ENCODE peak calls at places on chromosome 13, in nine cellular contexts. One of them, this sample, is unnamed.
A peak's percentile ranks its signal among the peaks of the same experiment; 100 is the strongest.

GRCh38 chr13:19664481-19665230 is 31.2 kb downstream of the MPHOSPH8 start:
- DNase-seq in ovary: no peak
- DNase-seq in sigmoid colon: no peak
- DNase-seq in Peyer's patch: no peak
- DNase-seq in effector memory CD4-positive, alpha-beta T cell: no peak
- DNase-seq in mammary epithelial cell: no peak
- DNase-seq in uterus: no peak
- DNase-seq in SJSA1: no peak
- DNase-seq in fibroblast of lung: no peak
- DNase-seq in this sample: no peak

GRCh38 chr13:29800687-29801086 is 49.7 kb downstream of the UBL3 start:
- DNase-seq in ovary: no peak
- DNase-seq in sigmoid colon: no peak
- DNase-seq in Peyer's patch: no peak
- DNase-seq in effector memory CD4-positive, alpha-beta T cell: no peak
- DNase-seq in mammary epithelial cell: no peak
- DNase-seq in uterus: no peak
- DNase-seq in SJSA1: no peak
- DNase-seq in fibroblast of lung: no peak
- DNase-seq in this sample: no peak

GRCh38 chr13:108621421-108621820 is 8.0 kb upstream of the MYO16 start:
- DNase-seq in ovary: no peak
- DNase-seq in sigmoid colon: no peak
- DNase-seq in Peyer's patch: no peak
- DNase-seq in effector memory CD4-positive, alpha-beta T cell: no peak
- DNase-seq in mammary epithelial cell: no peak
- DNase-seq in uterus: no peak
- DNase-seq in SJSA1: no peak
- DNase-seq in fibroblast of lung: no peak
- DNase-seq in this sample: no peak

GRCh38 chr13:109344552-109345157 is 441.7 kb downstream of the IRS2 start:
- DNase-seq in ovary: no peak
- DNase-seq in sigmoid colon: no peak
- DNase-seq in Peyer's patch: no peak
- DNase-seq in effector memory CD4-positive, alpha-beta T cell: no peak
- DNase-seq in mammary epithelial cell: peak; percentile 27
- DNase-seq in uterus: no peak
- DNase-seq in SJSA1: peak; percentile 94
- DNase-seq in fibroblast of lung: peak; percentile 86
- DNase-seq in this sample: peak; percentile 18

GRCh38 chr13:45205124-45205523 is 4.3 kb upstream of the KCTD4 start:
- DNase-seq in ovary: no peak
- DNase-seq in sigmoid colon: no peak
- DNase-seq in Peyer's patch: no peak
- DNase-seq in effector memory CD4-positive, alpha-beta T cell: no peak
- DNase-seq in mammary epithelial cell: no peak
- DNase-seq in uterus: no peak
- DNase-seq in SJSA1: no peak
- DNase-seq in fibroblast of lung: no peak
- DNase-seq in this sample: no peak

GRCh38 chr13:32538234-32538620 is 368 bp downstream of the N4BP2L2 start:
- DNase-seq in ovary: no peak
- DNase-seq in sigmoid colon: peak; percentile 70
- DNase-seq in Peyer's patch: no peak
- DNase-seq in effector memory CD4-positive, alpha-beta T cell: no peak
- DNase-seq in mammary epithelial cell: peak; percentile 66
- DNase-seq in uterus: no peak
- DNase-seq in SJSA1: peak; percentile 44
- DNase-seq in fibroblast of lung: peak; percentile 50
- DNase-seq in this sample: no peak

GRCh38 chr13:40617801-40618356 is 48.6 kb downstream of the FOXO1 start:
- DNase-seq in ovary: no peak
- DNase-seq in sigmoid colon: no peak
- DNase-seq in Peyer's patch: no peak
- DNase-seq in effector memory CD4-positive, alpha-beta T cell: no peak
- DNase-seq in mammary epithelial cell: no peak
- DNase-seq in uterus: peak; percentile 49
- DNase-seq in SJSA1: no peak
- DNase-seq in fibroblast of lung: no peak
- DNase-seq in this sample: no peak

GRCh38 chr13:34161829-34162544 is 344.0 kb downstream of the RFC3 start:
- DNase-seq in ovary: no peak
- DNase-seq in sigmoid colon: no peak
- DNase-seq in Peyer's patch: no peak
- DNase-seq in effector memory CD4-positive, alpha-beta T cell: no peak
- DNase-seq in mammary epithelial cell: no peak
- DNase-seq in uterus: no peak
- DNase-seq in SJSA1: no peak
- DNase-seq in fibroblast of lung: peak; percentile 90
- DNase-seq in this sample: no peak

GRCh38 chr13:23969672-23970071 is 72.4 kb upstream of the C1QTNF9B start:
- DNase-seq in ovary: no peak
- DNase-seq in sigmoid colon: no peak
- DNase-seq in Peyer's patch: no peak
- DNase-seq in effector memory CD4-positive, alpha-beta T cell: no peak
- DNase-seq in mammary epithelial cell: no peak
- DNase-seq in uterus: no peak
- DNase-seq in SJSA1: no peak
- DNase-seq in fibroblast of lung: peak; percentile 48
- DNase-seq in this sample: no peak

GRCh38 chr13:21326155-21327030 is 132.7 kb downstream of the ZDHHC20 start:
- DNase-seq in ovary: peak; percentile 30
- DNase-seq in sigmoid colon: peak; percentile 72
- DNase-seq in Peyer's patch: no peak
- DNase-seq in effector memory CD4-positive, alpha-beta T cell: no peak
- DNase-seq in mammary epithelial cell: peak; percentile 25
- DNase-seq in uterus: peak; percentile 24
- DNase-seq in SJSA1: no peak
- DNase-seq in fibroblast of lung: peak; percentile 46
- DNase-seq in this sample: no peak

GRCh38 chr13:32409561-32410440 is 18.1 kb downstream of the N4BP2L1 start:
- DNase-seq in ovary: peak; percentile 76
- DNase-seq in sigmoid colon: peak; percentile 79
- DNase-seq in Peyer's patch: no peak
- DNase-seq in effector memory CD4-positive, alpha-beta T cell: no peak
- DNase-seq in mammary epithelial cell: no peak
- DNase-seq in uterus: peak; percentile 59
- DNase-seq in SJSA1: no peak
- DNase-seq in fibroblast of lung: peak; percentile 79
- DNase-seq in this sample: no peak

GRCh38 chr13:110684388-110685056 is 21.4 kb downstream of the CARS2 start:
- DNase-seq in ovary: no peak
- DNase-seq in sigmoid colon: no peak
- DNase-seq in Peyer's patch: no peak
- DNase-seq in effector memory CD4-positive, alpha-beta T cell: no peak
- DNase-seq in mammary epithelial cell: no peak
- DNase-seq in uterus: peak; percentile 12
- DNase-seq in SJSA1: peak; percentile 66
- DNase-seq in fibroblast of lung: no peak
- DNase-seq in this sample: no peak

GRCh38 chr13:25292301-25292700 is 5.0 kb upstream of the MTMR6 start:
- DNase-seq in ovary: no peak
- DNase-seq in sigmoid colon: no peak
- DNase-seq in Peyer's patch: no peak
- DNase-seq in effector memory CD4-positive, alpha-beta T cell: no peak
- DNase-seq in mammary epithelial cell: peak; percentile 25
- DNase-seq in uterus: no peak
- DNase-seq in SJSA1: no peak
- DNase-seq in fibroblast of lung: peak; percentile 19
- DNase-seq in this sample: peak; percentile 35

GRCh38 chr13:96996097-96996496 is 1.8 kb upstream of the OXGR1 start:
- DNase-seq in ovary: no peak
- DNase-seq in sigmoid colon: no peak
- DNase-seq in Peyer's patch: no peak
- DNase-seq in effector memory CD4-positive, alpha-beta T cell: no peak
- DNase-seq in mammary epithelial cell: no peak
- DNase-seq in uterus: no peak
- DNase-seq in SJSA1: no peak
- DNase-seq in fibroblast of lung: no peak
- DNase-seq in this sample: no peak

GRCh38 chr13:96994030-96994848 is at the start of gene OXGR1:
- DNase-seq in ovary: no peak
- DNase-seq in sigmoid colon: no peak
- DNase-seq in Peyer's patch: peak; percentile 53
- DNase-seq in effector memory CD4-positive, alpha-beta T cell: no peak
- DNase-seq in mammary epithelial cell: no peak
- DNase-seq in uterus: no peak
- DNase-seq in SJSA1: no peak
- DNase-seq in fibroblast of lung: no peak
- DNase-seq in this sample: no peak

GRCh38 chr13:96996886-96997285 is 2.6 kb upstream of the OXGR1 start:
- DNase-seq in ovary: no peak
- DNase-seq in sigmoid colon: no peak
- DNase-seq in Peyer's patch: no peak
- DNase-seq in effector memory CD4-positive, alpha-beta T cell: no peak
- DNase-seq in mammary epithelial cell: no peak
- DNase-seq in uterus: no peak
- DNase-seq in SJSA1: no peak
- DNase-seq in fibroblast of lung: no peak
- DNase-seq in this sample: no peak

GRCh38 chr13:96993660-96994029 is 631 bp downstream of the OXGR1 start:
- DNase-seq in ovary: no peak
- DNase-seq in sigmoid colon: no peak
- DNase-seq in Peyer's patch: no peak
- DNase-seq in effector memory CD4-positive, alpha-beta T cell: no peak
- DNase-seq in mammary epithelial cell: no peak
- DNase-seq in uterus: no peak
- DNase-seq in SJSA1: no peak
- DNase-seq in fibroblast of lung: no peak
- DNase-seq in this sample: no peak

DNA sequence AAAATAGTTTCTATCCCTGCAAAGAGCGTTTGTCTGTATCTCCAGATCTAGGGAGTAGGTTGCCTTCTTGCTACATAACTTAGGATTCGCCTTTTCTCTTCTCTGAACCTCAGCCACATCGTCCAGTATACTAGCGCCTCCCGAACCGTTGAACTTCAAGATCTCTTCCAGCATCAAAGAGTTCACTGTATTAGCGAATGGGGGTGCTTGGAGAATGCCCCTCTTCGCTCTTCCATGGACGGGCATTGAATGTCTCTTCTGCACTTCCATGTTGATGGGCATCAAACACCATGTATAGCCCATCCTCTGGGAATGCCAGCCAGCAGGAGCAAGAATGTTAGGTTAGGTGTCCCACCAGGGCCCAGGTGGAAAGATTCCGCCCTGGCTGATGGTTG is 570 bp upstream of the OXGR1 start:
- DNase-seq in ovary: no peak
- DNase-seq in sigmoid colon: no peak
- DNase-seq in Peyer's patch: no peak
- DNase-seq in effector memory CD4-positive, alpha-beta T cell: no peak
- DNase-seq in mammary epithelial cell: no peak
- DNase-seq in uterus: no peak
- DNase-seq in SJSA1: no peak
- DNase-seq in fibroblast of lung: no peak
- DNase-seq in this sample: no peak
- H3K4me3 ChIP-seq in ovary: no peak overlapping the region
- H3K4me3 ChIP-seq in sigmoid colon: no peak overlapping the region
- H3K4me3 ChIP-seq in Peyer's patch: no peak overlapping the region
- H3K4me3 ChIP-seq in effector memory CD4-positive, alpha-beta T cell: no peak overlapping the region
- H3K4me3 ChIP-seq in mammary epithelial cell: no peak overlapping the region
- H3K4me3 ChIP-seq in uterus: no peak overlapping the region
- H3K4me3 ChIP-seq in SJSA1: no peak overlapping the region
- H3K4me3 ChIP-seq in fibroblast of lung: peak overlapping the region; percentile 25
- H3K4me3 ChIP-seq in this sample: no peak overlapping the region

DNA sequence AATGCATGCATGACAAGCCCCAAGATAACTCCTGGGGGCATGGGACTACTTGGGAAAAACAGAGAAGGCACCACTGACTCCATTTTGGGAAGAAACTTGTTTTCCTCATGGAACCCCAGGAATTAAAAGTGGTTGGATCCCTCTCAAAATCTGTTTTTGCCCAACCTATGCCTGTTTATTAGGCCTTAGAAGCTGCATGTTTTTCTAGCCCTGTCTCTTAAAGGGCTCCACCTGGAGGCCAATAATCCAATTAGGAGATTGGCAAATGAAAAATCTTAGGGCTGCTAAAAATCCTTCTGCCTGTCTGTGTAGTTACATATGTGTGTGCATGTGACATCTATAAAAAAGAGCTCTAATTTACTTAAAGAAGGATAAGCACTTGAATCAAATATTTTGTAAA is 26.9 kb downstream of the MED4 start:
- DNase-seq in ovary: no peak
- DNase-seq in sigmoid colon: no peak
- DNase-seq in Peyer's patch: no peak
- DNase-seq in effector memory CD4-positive, alpha-beta T cell: no peak
- DNase-seq in mammary epithelial cell: no peak
- DNase-seq in uterus: no peak
- DNase-seq in SJSA1: no peak
- DNase-seq in fibroblast of lung: no peak
- DNase-seq in this sample: no peak
- H3K9me3 ChIP-seq in ovary: peaks cover 26% of the 10 kb centered on the region
- H3K9me3 ChIP-seq in sigmoid colon: peaks cover 12% of the 10 kb centered on the region
- H3K9me3 ChIP-seq in Peyer's patch: no peaks in the 10 kb centered on the region
- H3K9me3 ChIP-seq in effector memory CD4-positive, alpha-beta T cell: no peaks in the 10 kb centered on the region
- H3K9me3 ChIP-seq in mammary epithelial cell: peaks cover 47% of the 10 kb centered on the region
- H3K9me3 ChIP-seq in uterus: peaks cover 25% of the 10 kb centered on the region
- H3K9me3 ChIP-seq in SJSA1: peaks cover 4% of the 10 kb centered on the region
- H3K9me3 ChIP-seq in fibroblast of lung: no peaks in the 10 kb centered on the region
- H3K9me3 ChIP-seq in this sample: peaks cover 38% of the 10 kb centered on the region

GRCh38 chr13:48249018-48249417 is 16.0 kb downstream of the ITM2B start:
- DNase-seq in ovary: no peak
- DNase-seq in sigmoid colon: no peak
- DNase-seq in Peyer's patch: no peak
- DNase-seq in effector memory CD4-positive, alpha-beta T cell: no peak
- DNase-seq in mammary epithelial cell: no peak
- DNase-seq in uterus: no peak
- DNase-seq in SJSA1: no peak
- DNase-seq in fibroblast of lung: no peak
- DNase-seq in this sample: no peak
- H3K4me1 ChIP-seq in ovary: peaks cover 10% of the 10 kb centered on the region
- H3K4me1 ChIP-seq in sigmoid colon: peaks cover 48% of the 10 kb centered on the region
- H3K4me1 ChIP-seq in Peyer's patch: peaks cover 4% of the 10 kb centered on the region
- H3K4me1 ChIP-seq in effector memory CD4-positive, alpha-beta T cell: peaks cover 18% of the 10 kb centered on the region
- H3K4me1 ChIP-seq in mammary epithelial cell: no peaks in the 10 kb centered on the region
- H3K4me1 ChIP-seq in uterus: peaks cover 6% of the 10 kb centered on the region
- H3K4me1 ChIP-seq in SJSA1: no peaks in the 10 kb centered on the region
- H3K4me1 ChIP-seq in fibroblast of lung: no peaks in the 10 kb centered on the region
- H3K4me1 ChIP-seq in this sample: no peaks in the 10 kb centered on the region

DNA sequence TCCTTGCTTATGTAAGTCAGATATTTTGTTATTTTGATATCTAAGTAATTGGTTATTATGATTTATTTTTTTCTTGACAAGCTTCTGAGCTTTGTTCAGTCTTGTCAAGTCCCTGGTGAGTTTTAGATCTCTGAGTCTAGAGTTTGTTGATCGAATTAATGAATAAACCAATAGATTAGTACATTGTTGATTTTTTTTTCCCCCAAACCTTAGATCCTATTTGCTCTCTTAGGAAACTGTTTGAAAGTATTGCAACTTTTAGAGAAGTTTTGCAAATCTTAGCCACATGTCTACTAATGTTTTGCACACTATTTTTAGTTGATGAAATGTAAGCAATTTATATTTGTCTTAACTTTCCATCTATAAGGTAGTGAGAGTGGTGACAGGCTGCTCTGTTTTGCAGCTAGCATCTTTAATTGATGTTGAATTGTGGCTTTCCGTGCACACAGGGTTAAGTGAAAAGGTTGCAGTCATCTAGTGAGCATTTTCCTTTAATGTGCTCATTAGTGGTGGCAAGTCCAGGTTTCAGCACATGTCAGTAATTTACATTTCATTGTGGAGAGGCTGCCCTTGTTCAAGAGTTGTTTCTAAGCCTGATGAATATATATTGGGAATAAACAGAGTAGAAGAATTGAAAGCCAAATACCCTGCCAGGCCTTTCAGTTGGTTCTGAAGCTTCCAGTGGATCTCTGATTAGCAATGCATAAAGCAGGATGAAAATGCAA is 86.3 kb downstream of the PCCA start:
- DNase-seq in ovary: no peak
- DNase-seq in sigmoid colon: no peak
- DNase-seq in Peyer's patch: no peak
- DNase-seq in effector memory CD4-positive, alpha-beta T cell: no peak
- DNase-seq in mammary epithelial cell: no peak
- DNase-seq in uterus: no peak
- DNase-seq in SJSA1: no peak
- DNase-seq in fibroblast of lung: no peak
- DNase-seq in this sample: no peak
- H3K4me3 ChIP-seq in ovary: no peak overlapping the region
- H3K4me3 ChIP-seq in sigmoid colon: no peak overlapping the region
- H3K4me3 ChIP-seq in Peyer's patch: no peak overlapping the region
- H3K4me3 ChIP-seq in effector memory CD4-positive, alpha-beta T cell: no peak overlapping the region
- H3K4me3 ChIP-seq in mammary epithelial cell: no peak overlapping the region
- H3K4me3 ChIP-seq in uterus: no peak overlapping the region
- H3K4me3 ChIP-seq in SJSA1: no peak overlapping the region
- H3K4me3 ChIP-seq in fibroblast of lung: no peak overlapping the region
- H3K4me3 ChIP-seq in this sample: no peak overlapping the region